ENCODE peak calls at places on chromosomes 13 and 19, in eight cellular contexts. V, Q, J, I, D, B, C and R are unnamed samples.

GRCh38 chr19:37309834-37310575 is 60.9 kb upstream of the ZNF527 start:
- DNase-seq in V (no peak), Q (no peak), J (no peak), I (no peak), D (no peak), B (peak), C (peak), R (no peak)

GRCh38 chr19:43690444-43690843 is 20.5 kb upstream of the PLAUR start:
- DNase-seq in V (no peak), Q (no peak), J (no peak), I (no peak), D (no peak), B (no peak), C (no peak), R (no peak)

GRCh38 chr19:16326401-16327130 is 1.9 kb downstream of the KLF2 start:
- DNase-seq in V (no peak), Q (peak), J (no peak), I (no peak), D (no peak), B (no peak), C (peak), R (peak)

GRCh38 chr19:14354445-14354844 is 26.8 kb upstream of the ADGRE5 start:
- DNase-seq in V (no peak), Q (peak), J (no peak), I (no peak), D (no peak), B (no peak), C (no peak), R (peak)

GRCh38 chr19:44113784-44114390 is 688 bp downstream of the ZNF225 start:
- DNase-seq in V (no peak), Q (peak), J (no peak), I (peak), D (no peak), B (no peak), C (no peak), R (no peak)

GRCh38 chr19:19873381-19873780 is 7.7 kb downstream of the ZNF253 start:
- DNase-seq in V (no peak), Q (no peak), J (no peak), I (no peak), D (no peak), B (no peak), C (no peak), R (no peak)

GRCh38 chr19:18562086-18562485 is 4.4 kb downstream of the KXD1 start:
- DNase-seq in V (peak), Q (no peak), J (no peak), I (no peak), D (no peak), B (no peak), C (no peak), R (no peak)

GRCh38 chr19:13038306-13039210 is 43.3 kb downstream of the NFIX start:
- DNase-seq in V (no peak), Q (no peak), J (no peak), I (no peak), D (no peak), B (no peak), C (no peak), R (no peak)

GRCh38 chr13:59111711-59112110 is 1052.0 kb downstream of the DIAPH3 start:
- DNase-seq in V (no peak), Q (no peak), J (no peak), I (no peak), D (no peak), B (no peak), C (no peak), R (no peak)

GRCh38 chr19:42563352-42564210 is 31.1 kb downstream of the CEACAM8 start:
- DNase-seq in V (no peak), Q (peak), J (peak), I (peak), D (no peak), B (peak), C (no peak), R (peak)

DNA sequence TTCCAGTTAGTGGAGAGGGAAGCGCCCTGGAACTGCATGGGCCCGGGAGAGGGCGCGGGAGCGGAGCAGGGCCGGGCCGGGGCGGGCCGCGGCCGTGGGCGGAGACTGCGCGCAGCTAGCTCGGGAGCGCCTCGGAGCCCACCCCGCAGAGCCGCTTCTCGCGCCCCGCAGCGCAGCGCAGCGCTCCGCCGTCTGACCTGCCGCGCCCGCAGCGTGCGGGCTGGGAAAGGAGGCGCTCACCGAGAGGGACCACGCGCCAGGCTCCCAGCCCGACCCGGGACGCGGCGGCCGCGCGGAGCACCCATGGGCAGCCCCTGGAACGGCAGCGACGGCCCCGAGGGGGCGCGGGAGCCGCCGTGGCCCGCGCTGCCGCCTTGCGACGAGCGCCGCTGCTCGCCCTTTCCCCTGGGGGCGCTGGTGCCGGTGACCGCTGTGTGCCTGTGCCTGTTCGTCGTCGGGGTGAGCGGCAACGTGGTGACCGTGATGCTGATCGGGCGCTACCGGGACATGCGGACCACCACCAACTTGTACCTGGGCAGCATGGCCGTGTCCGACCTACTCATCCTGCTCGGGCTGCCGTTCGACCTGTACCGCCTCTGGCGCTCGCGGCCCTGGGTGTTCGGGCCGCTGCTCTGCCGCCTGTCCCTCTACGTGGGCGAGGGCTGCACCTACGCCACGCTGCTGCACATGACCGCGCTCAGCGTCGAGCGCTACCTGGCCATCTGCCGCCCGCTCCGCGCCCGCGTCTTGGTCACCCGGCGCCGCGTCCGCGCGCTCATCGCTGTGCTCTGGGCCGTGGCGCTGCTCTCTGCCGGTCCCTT is at the start of gene MLNR:
- DNase-seq in V (no peak), Q (peak), J (no peak), I (peak), D (peak), B (peak), C (peak), R (peak)
- TF ChIP-seq CTCF in V (peak), Q (no peak), J (peak), I (peak), D (peak), B (peak), C (no peak), R (no peak)

DNA sequence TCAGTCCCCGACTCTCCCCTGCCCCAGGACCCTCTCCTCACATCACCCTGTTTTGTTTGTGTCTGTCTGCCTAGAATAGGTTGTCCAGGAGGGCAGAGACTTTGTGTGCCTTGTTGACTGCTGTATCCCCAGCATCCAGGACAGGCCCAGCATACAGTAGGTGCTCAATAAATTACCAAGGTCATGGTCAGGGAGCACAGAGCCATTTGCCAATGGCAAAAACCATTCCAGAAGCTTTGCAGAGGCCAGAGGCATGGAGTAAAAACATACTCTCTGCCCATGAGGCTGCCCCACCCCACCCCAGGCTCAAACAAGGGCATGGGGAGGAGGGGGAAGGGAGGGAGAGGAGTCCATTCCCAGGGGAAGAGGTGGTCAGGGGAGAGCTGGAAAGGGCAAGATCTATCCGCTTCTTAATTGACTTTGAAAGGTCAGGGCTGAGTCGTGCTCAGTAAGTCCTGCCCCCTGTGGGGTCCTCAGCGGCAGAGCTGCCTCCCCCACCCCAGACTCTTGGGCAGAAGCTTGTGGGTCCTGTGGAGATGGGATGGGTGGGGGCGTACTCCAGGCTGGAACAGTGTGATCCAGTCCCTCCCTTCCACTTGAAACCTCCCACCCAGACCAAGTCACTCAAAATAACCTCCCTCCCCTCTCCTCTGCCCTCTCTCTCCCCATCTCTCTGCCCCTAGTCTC is 4.4 kb downstream of the GPR4 start:
- DNase-seq in V (no peak), Q (no peak), J (no peak), I (no peak), D (no peak), B (no peak), C (no peak), R (peak)
- TF ChIP-seq CTCF in V (no peak), Q (no peak), J (no peak), I (no peak), D (no peak), B (no peak), C (no peak), R (no peak)

GRCh38 chr19:48636859-48637448 is at the start of gene DBP:
- DNase-seq in V (no peak), Q (no peak), J (no peak), I (peak), D (no peak), B (peak), C (peak), R (no peak)
- TF ChIP-seq CTCF in V (no peak), Q (no peak), J (peak), I (no peak), D (peak), B (no peak), C (no peak), R (no peak)

DNA sequence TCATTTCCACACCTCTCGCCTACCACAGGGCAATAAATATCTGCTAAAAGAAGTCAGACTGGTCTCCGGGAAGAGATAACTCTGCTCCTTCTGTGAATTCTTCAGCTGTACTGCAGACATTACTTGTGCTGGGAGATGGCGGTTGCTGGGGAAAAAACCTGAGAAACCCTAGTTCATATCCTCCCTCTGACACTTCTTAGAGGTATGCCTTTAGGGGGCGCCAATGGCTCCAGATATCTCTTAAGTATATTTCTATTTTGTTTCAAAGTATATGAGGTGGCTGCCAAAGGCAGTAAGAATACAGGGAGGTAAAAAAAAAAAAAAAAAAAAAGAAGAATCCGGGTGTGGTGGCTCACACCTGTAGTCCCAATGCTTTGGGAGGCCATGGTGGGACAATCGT is 175.2 kb downstream of the PAN3 start:
- DNase-seq in V (no peak), Q (peak), J (no peak), I (no peak), D (no peak), B (no peak), C (no peak), R (no peak)
- TF ChIP-seq CTCF in V (no peak), Q (peak), J (peak), I (no peak), D (peak), B (no peak), C (no peak), R (peak)

GRCh38 chr13:25659091-25659502 is 287.3 kb downstream of the ATP8A2 start:
- DNase-seq in V (no peak), Q (no peak), J (no peak), I (no peak), D (no peak), B (no peak), C (no peak), R (no peak)
- TF ChIP-seq CTCF in V (no peak), Q (no peak), J (no peak), I (no peak), D (no peak), B (no peak), C (no peak), R (no peak)

GRCh38 chr13:110467516-110467915 is 94.0 kb downstream of the RAB20 start:
- DNase-seq in V (no peak), Q (no peak), J (no peak), I (no peak), D (no peak), B (no peak), C (no peak), R (no peak)

GRCh38 chr13:110468986-110469495 is 92.5 kb downstream of the RAB20 start:
- DNase-seq in V (no peak), Q (no peak), J (no peak), I (no peak), D (no peak), B (no peak), C (no peak), R (no peak)

GRCh38 chr13:110470272-110471009 is 91.1 kb downstream of the RAB20 start:
- DNase-seq in V (no peak), Q (no peak), J (no peak), I (no peak), D (no peak), B (no peak), C (no peak), R (no peak)

GRCh38 chr13:110471156-110471832 is 90.2 kb downstream of the RAB20 start:
- DNase-seq in V (no peak), Q (peak), J (no peak), I (no peak), D (no peak), B (no peak), C (no peak), R (peak)

GRCh38 chr13:110469597-110469996 is 91.9 kb downstream of the RAB20 start:
- DNase-seq in V (no peak), Q (no peak), J (no peak), I (no peak), D (no peak), B (no peak), C (no peak), R (no peak)
- TF ChIP-seq CTCF in V (no peak), Q (no peak), J (no peak), I (no peak), D (no peak), B (no peak), C (no peak), R (no peak)

DNA sequence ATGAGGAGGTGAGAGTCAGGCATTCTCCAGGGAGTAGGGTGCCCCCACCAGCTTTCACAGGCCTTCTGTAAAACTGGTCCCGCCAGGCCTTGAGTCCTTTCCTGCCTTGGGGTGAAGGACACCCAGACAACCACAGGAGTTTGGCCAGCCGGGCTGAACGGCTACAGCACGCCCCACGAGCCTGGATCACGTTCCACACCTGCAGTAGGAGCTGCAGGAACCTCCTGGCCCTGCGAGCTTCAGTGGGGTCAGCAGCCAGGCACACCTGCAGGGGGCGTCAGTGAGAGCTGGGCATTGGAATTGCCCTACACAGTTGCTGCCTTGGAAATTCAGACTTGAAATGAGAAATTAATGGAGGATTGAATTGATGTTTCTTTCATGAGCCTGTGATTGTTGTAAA is 45.7 kb downstream of the COL4A2 start:
- DNase-seq in V (no peak), Q (no peak), J (no peak), I (no peak), D (no peak), B (no peak), C (no peak), R (no peak)
- TF ChIP-seq CTCF in V (no peak), Q (no peak), J (no peak), I (no peak), D (peak), B (no peak), C (no peak), R (peak)

GRCh38 chr19:45484273-45484945 is 12.4 kb downstream of the RTN2 start:
- DNase-seq in V (no peak), Q (no peak), J (no peak), I (no peak), D (no peak), B (no peak), C (no peak), R (no peak)

GRCh38 chr19:45488708-45489107 is 8.1 kb downstream of the RTN2 start:
- DNase-seq in V (no peak), Q (no peak), J (no peak), I (no peak), D (no peak), B (no peak), C (no peak), R (no peak)

GRCh38 chr19:45483033-45483432 is 13.8 kb downstream of the RTN2 start:
- DNase-seq in V (no peak), Q (no peak), J (no peak), I (no peak), D (no peak), B (no peak), C (no peak), R (no peak)

GRCh38 chr19:45489216-45489855 is 7.5 kb downstream of the RTN2 start:
- DNase-seq in V (no peak), Q (no peak), J (no peak), I (no peak), D (no peak), B (no peak), C (no peak), R (no peak)

DNA sequence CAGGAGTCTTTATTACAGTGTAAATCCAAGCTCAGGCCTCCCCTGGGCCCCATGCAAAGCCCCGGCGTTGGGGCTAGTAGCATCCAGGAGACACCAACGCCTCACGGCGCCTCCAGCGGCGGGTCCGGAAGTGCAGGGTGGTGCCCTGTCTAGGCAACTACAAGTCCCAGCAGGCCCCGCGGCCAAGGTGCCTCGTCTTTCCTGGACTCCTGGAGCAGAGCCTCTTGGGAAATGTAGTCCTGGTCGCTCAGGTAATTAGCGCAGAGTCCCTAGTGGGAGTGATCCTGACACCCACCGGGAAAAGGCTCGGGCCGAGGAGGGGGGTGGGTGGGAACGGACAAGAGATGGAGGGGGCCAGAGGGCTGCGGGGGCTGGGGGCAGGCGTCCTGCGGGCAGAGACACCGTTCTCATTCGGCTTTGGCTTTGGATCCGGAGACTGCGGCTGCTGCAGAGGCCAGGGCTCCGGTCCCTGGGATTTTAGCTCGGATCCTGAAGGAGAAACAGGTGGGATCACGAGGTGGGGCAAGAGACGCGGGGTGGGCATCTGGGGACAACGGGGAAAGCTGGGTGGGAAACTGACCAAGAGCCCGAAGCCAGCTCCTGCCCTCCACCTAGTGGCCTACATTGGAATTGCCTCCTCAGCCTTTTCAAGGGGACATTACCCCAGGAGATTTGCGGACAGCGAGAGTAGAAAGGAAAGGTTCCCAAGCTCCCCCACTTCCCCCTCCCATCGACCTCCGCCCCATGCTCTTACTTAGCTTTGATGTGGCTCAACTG is 11.4 kb downstream of the RTN2 start:
- DNase-seq in V (peak), Q (peak), J (peak), I (peak), D (peak), B (peak), C (peak), R (peak)
- TF ChIP-seq CTCF in V (peak), Q (peak), J (peak), I (peak), D (peak), B (peak), C (peak), R (peak)

GRCh38 chr13:44873486-44873885 is 115.8 kb downstream of the NUFIP1 start:
- DNase-seq in V (no peak), Q (no peak), J (no peak), I (no peak), D (no peak), B (no peak), C (no peak), R (no peak)

GRCh38 chr13:44874176-44874575 is 115.1 kb downstream of the NUFIP1 start:
- DNase-seq in V (no peak), Q (no peak), J (no peak), I (no peak), D (no peak), B (no peak), C (no peak), R (no peak)

GRCh38 chr13:44874886-44875630 is 114.2 kb downstream of the NUFIP1 start:
- DNase-seq in V (no peak), Q (no peak), J (no peak), I (no peak), D (no peak), B (no peak), C (no peak), R (no peak)

GRCh38 chr13:44879452-44880058 is 109.7 kb downstream of the NUFIP1 start:
- DNase-seq in V (no peak), Q (peak), J (no peak), I (peak), D (no peak), B (peak), C (no peak), R (peak)

GRCh38 chr13:44876782-44877324 is 112.4 kb downstream of the NUFIP1 start:
- DNase-seq in V (no peak), Q (no peak), J (no peak), I (no peak), D (no peak), B (peak), C (no peak), R (no peak)
- TF ChIP-seq CTCF in V (no peak), Q (no peak), J (peak), I (no peak), D (peak), B (no peak), C (no peak), R (no peak)